ENCODE peak calls at places on chromosome 2, in seven cellular contexts. One of them, this sample, is unnamed.

GRCh38 chr2:192126912-192127311 is 67.8 kb downstream of the TMEFF2 start:
- DNase-seq in activated naive CD4-positive, alpha-beta T cell: no peak
- DNase-seq in dermis blood vessel endothelial cell: no peak
- DNase-seq in cardiac fibroblast: no peak
- DNase-seq in mucosa of gallbladder: no peak
- DNase-seq in OCI-LY7: no peak
- DNase-seq in caudate nucleus: no peak
- DNase-seq in this sample: no peak

GRCh38 chr2:105256431-105257047 is 15.0 kb downstream of the GPR45 start:
- DNase-seq in activated naive CD4-positive, alpha-beta T cell: no peak
- DNase-seq in mucosa of gallbladder: no peak
- DNase-seq in caudate nucleus: no peak
- DNase-seq in dermis blood vessel endothelial cell: no peak
- DNase-seq in OCI-LY7: no peak
- DNase-seq in cardiac fibroblast: no peak
- DNase-seq in this sample: no peak

GRCh38 chr2:268323-268722 is 3.6 kb downstream of the ACP1 start:
- DNase-seq in activated naive CD4-positive, alpha-beta T cell: no peak
- DNase-seq in OCI-LY7: no peak
- DNase-seq in dermis blood vessel endothelial cell: no peak
- DNase-seq in cardiac fibroblast: no peak
- DNase-seq in caudate nucleus: no peak
- DNase-seq in mucosa of gallbladder: no peak
- DNase-seq in this sample: no peak

GRCh38 chr2:45612741-45613140 is 1.7 kb upstream of the SRBD1 start:
- DNase-seq in cardiac fibroblast: peak
- DNase-seq in caudate nucleus: no peak
- DNase-seq in mucosa of gallbladder: no peak
- DNase-seq in OCI-LY7: no peak
- DNase-seq in dermis blood vessel endothelial cell: no peak
- DNase-seq in activated naive CD4-positive, alpha-beta T cell: no peak
- DNase-seq in this sample: no peak

GRCh38 chr2:15432642-15433261 is 128.4 kb downstream of the NBAS start:
- DNase-seq in OCI-LY7: no peak
- DNase-seq in cardiac fibroblast: no peak
- DNase-seq in activated naive CD4-positive, alpha-beta T cell: no peak
- DNase-seq in caudate nucleus: no peak
- DNase-seq in dermis blood vessel endothelial cell: no peak
- DNase-seq in mucosa of gallbladder: no peak
- DNase-seq in this sample: no peak

GRCh38 chr2:228602277-228602676 is 420.8 kb upstream of the SPHKAP start:
- DNase-seq in activated naive CD4-positive, alpha-beta T cell: no peak
- DNase-seq in cardiac fibroblast: no peak
- DNase-seq in caudate nucleus: no peak
- DNase-seq in mucosa of gallbladder: no peak
- DNase-seq in OCI-LY7: no peak
- DNase-seq in dermis blood vessel endothelial cell: no peak
- DNase-seq in this sample: no peak

GRCh38 chr2:150051004-150051403 is 436.5 kb downstream of the RND3 start:
- DNase-seq in activated naive CD4-positive, alpha-beta T cell: no peak
- DNase-seq in OCI-LY7: no peak
- DNase-seq in cardiac fibroblast: no peak
- DNase-seq in dermis blood vessel endothelial cell: no peak
- DNase-seq in caudate nucleus: no peak
- DNase-seq in mucosa of gallbladder: no peak
- DNase-seq in this sample: no peak

GRCh38 chr2:44244135-44244871 is 31.0 kb upstream of the SLC3A1 start:
- DNase-seq in cardiac fibroblast: peak
- DNase-seq in OCI-LY7: peak
- DNase-seq in mucosa of gallbladder: peak
- DNase-seq in dermis blood vessel endothelial cell: peak
- DNase-seq in caudate nucleus: peak
- DNase-seq in activated naive CD4-positive, alpha-beta T cell: peak
- DNase-seq in this sample: no peak

GRCh38 chr2:71605173-71605641 is 151.8 kb downstream of the DYSF start:
- DNase-seq in mucosa of gallbladder: no peak
- DNase-seq in dermis blood vessel endothelial cell: peak
- DNase-seq in activated naive CD4-positive, alpha-beta T cell: no peak
- DNase-seq in cardiac fibroblast: peak
- DNase-seq in caudate nucleus: no peak
- DNase-seq in OCI-LY7: no peak
- DNase-seq in this sample: no peak

GRCh38 chr2:147485210-147485851 is 359.5 kb upstream of the ACVR2A start:
- DNase-seq in activated naive CD4-positive, alpha-beta T cell: no peak
- DNase-seq in dermis blood vessel endothelial cell: no peak
- DNase-seq in mucosa of gallbladder: no peak
- DNase-seq in OCI-LY7: no peak
- DNase-seq in cardiac fibroblast: no peak
- DNase-seq in caudate nucleus: no peak
- DNase-seq in this sample: no peak

GRCh38 chr2:112646102-112646719 is 472 bp downstream of the SLC20A1 start:
- DNase-seq in dermis blood vessel endothelial cell: peak
- DNase-seq in activated naive CD4-positive, alpha-beta T cell: peak
- DNase-seq in caudate nucleus: no peak
- DNase-seq in OCI-LY7: peak
- DNase-seq in cardiac fibroblast: no peak
- DNase-seq in mucosa of gallbladder: no peak
- DNase-seq in this sample: no peak

GRCh38 chr2:106193491-106193976 is 567 bp downstream of the UXS1 start:
- DNase-seq in mucosa of gallbladder: peak
- DNase-seq in caudate nucleus: peak
- DNase-seq in cardiac fibroblast: no peak
- DNase-seq in activated naive CD4-positive, alpha-beta T cell: peak
- DNase-seq in dermis blood vessel endothelial cell: peak
- DNase-seq in OCI-LY7: peak
- DNase-seq in this sample: no peak

GRCh38 chr2:65265090-65266045 is 37.7 kb downstream of the ACTR2 start:
- DNase-seq in activated naive CD4-positive, alpha-beta T cell: no peak
- DNase-seq in OCI-LY7: peak
- DNase-seq in caudate nucleus: peak
- DNase-seq in mucosa of gallbladder: peak
- DNase-seq in cardiac fibroblast: peak
- DNase-seq in dermis blood vessel endothelial cell: peak
- DNase-seq in this sample: no peak

GRCh38 chr2:119028327-119029174 is 86.6 kb downstream of the MARCO start:
- DNase-seq in dermis blood vessel endothelial cell: peak
- DNase-seq in caudate nucleus: no peak
- DNase-seq in mucosa of gallbladder: peak
- DNase-seq in OCI-LY7: peak
- DNase-seq in activated naive CD4-positive, alpha-beta T cell: no peak
- DNase-seq in cardiac fibroblast: peak
- DNase-seq in this sample: no peak

GRCh38 chr2:64604929-64605550 is 48.7 kb downstream of the SERTAD2 start:
- DNase-seq in mucosa of gallbladder: no peak
- DNase-seq in cardiac fibroblast: peak
- DNase-seq in caudate nucleus: no peak
- DNase-seq in dermis blood vessel endothelial cell: no peak
- DNase-seq in OCI-LY7: no peak
- DNase-seq in activated naive CD4-positive, alpha-beta T cell: no peak
- DNase-seq in this sample: no peak

GRCh38 chr2:217706513-217706912 is 296.3 kb downstream of the TNS1 start:
- DNase-seq in activated naive CD4-positive, alpha-beta T cell: no peak
- DNase-seq in caudate nucleus: no peak
- DNase-seq in OCI-LY7: no peak
- DNase-seq in dermis blood vessel endothelial cell: no peak
- DNase-seq in cardiac fibroblast: no peak
- DNase-seq in mucosa of gallbladder: no peak
- DNase-seq in this sample: no peak

GRCh38 chr2:172230783-172231446 is 128.2 kb upstream of the DLX2 start:
- DNase-seq in OCI-LY7: no peak
- DNase-seq in caudate nucleus: no peak
- DNase-seq in dermis blood vessel endothelial cell: no peak
- DNase-seq in cardiac fibroblast: no peak
- DNase-seq in activated naive CD4-positive, alpha-beta T cell: no peak
- DNase-seq in mucosa of gallbladder: no peak
- DNase-seq in this sample: no peak

GRCh38 chr2:19549821-19550220 is 191.4 kb upstream of the OSR1 start:
- DNase-seq in caudate nucleus: no peak
- DNase-seq in mucosa of gallbladder: no peak
- DNase-seq in OCI-LY7: no peak
- DNase-seq in cardiac fibroblast: no peak
- DNase-seq in activated naive CD4-positive, alpha-beta T cell: no peak
- DNase-seq in dermis blood vessel endothelial cell: no peak
- DNase-seq in this sample: no peak

GRCh38 chr2:101230541-101230993 is 22.1 kb upstream of the CNOT11 start:
- DNase-seq in activated naive CD4-positive, alpha-beta T cell: no peak
- DNase-seq in mucosa of gallbladder: no peak
- DNase-seq in OCI-LY7: no peak
- DNase-seq in cardiac fibroblast: no peak
- DNase-seq in dermis blood vessel endothelial cell: no peak
- DNase-seq in caudate nucleus: no peak
- DNase-seq in this sample: no peak

GRCh38 chr2:199136681-199137080 is 321.1 kb downstream of the SATB2 start:
- DNase-seq in caudate nucleus: peak
- DNase-seq in OCI-LY7: no peak
- DNase-seq in dermis blood vessel endothelial cell: no peak
- DNase-seq in activated naive CD4-positive, alpha-beta T cell: no peak
- DNase-seq in mucosa of gallbladder: no peak
- DNase-seq in cardiac fibroblast: peak
- DNase-seq in this sample: no peak

GRCh38 chr2:36352024-36352398 is 3.6 kb upstream of the CRIM1 start:
- DNase-seq in activated naive CD4-positive, alpha-beta T cell: no peak
- DNase-seq in dermis blood vessel endothelial cell: peak
- DNase-seq in mucosa of gallbladder: no peak
- DNase-seq in cardiac fibroblast: peak
- DNase-seq in OCI-LY7: peak
- DNase-seq in caudate nucleus: no peak
- DNase-seq in this sample: no peak

GRCh38 chr2:23711979-23712755 is 214.8 kb downstream of the ATAD2B start:
- DNase-seq in OCI-LY7: no peak
- DNase-seq in activated naive CD4-positive, alpha-beta T cell: no peak
- DNase-seq in mucosa of gallbladder: no peak
- DNase-seq in caudate nucleus: no peak
- DNase-seq in cardiac fibroblast: peak
- DNase-seq in dermis blood vessel endothelial cell: no peak
- DNase-seq in this sample: no peak

GRCh38 chr2:199070550-199070949 is 387.2 kb downstream of the SATB2 start:
- DNase-seq in cardiac fibroblast: no peak
- DNase-seq in caudate nucleus: no peak
- DNase-seq in mucosa of gallbladder: no peak
- DNase-seq in OCI-LY7: no peak
- DNase-seq in activated naive CD4-positive, alpha-beta T cell: no peak
- DNase-seq in dermis blood vessel endothelial cell: no peak
- DNase-seq in this sample: no peak

GRCh38 chr2:98388601-98389247 is 42.5 kb downstream of the CNGA3 start:
- DNase-seq in caudate nucleus: no peak
- DNase-seq in activated naive CD4-positive, alpha-beta T cell: no peak
- DNase-seq in dermis blood vessel endothelial cell: no peak
- DNase-seq in mucosa of gallbladder: no peak
- DNase-seq in OCI-LY7: no peak
- DNase-seq in cardiac fibroblast: no peak
- DNase-seq in this sample: no peak

GRCh38 chr2:216339456-216340279 is 32.6 kb downstream of the MARCHF4 start:
- DNase-seq in OCI-LY7: no peak
- DNase-seq in activated naive CD4-positive, alpha-beta T cell: no peak
- DNase-seq in cardiac fibroblast: peak
- DNase-seq in caudate nucleus: no peak
- DNase-seq in dermis blood vessel endothelial cell: peak
- DNase-seq in mucosa of gallbladder: peak
- DNase-seq in this sample: no peak

GRCh38 chr2:152558174-152559091 is 158.8 kb downstream of the PRPF40A start:
- DNase-seq in mucosa of gallbladder: no peak
- DNase-seq in dermis blood vessel endothelial cell: no peak
- DNase-seq in OCI-LY7: no peak
- DNase-seq in caudate nucleus: no peak
- DNase-seq in activated naive CD4-positive, alpha-beta T cell: no peak
- DNase-seq in cardiac fibroblast: peak
- DNase-seq in this sample: no peak

GRCh38 chr2:160054984-160055725 is 7.3 kb downstream of the PLA2R1 start:
- DNase-seq in OCI-LY7: no peak
- DNase-seq in dermis blood vessel endothelial cell: no peak
- DNase-seq in mucosa of gallbladder: no peak
- DNase-seq in caudate nucleus: no peak
- DNase-seq in activated naive CD4-positive, alpha-beta T cell: no peak
- DNase-seq in cardiac fibroblast: peak
- DNase-seq in this sample: no peak

GRCh38 chr2:129443235-129443884 is 536.1 kb upstream of the RAB6C start:
- DNase-seq in dermis blood vessel endothelial cell: no peak
- DNase-seq in mucosa of gallbladder: no peak
- DNase-seq in activated naive CD4-positive, alpha-beta T cell: no peak
- DNase-seq in cardiac fibroblast: no peak
- DNase-seq in OCI-LY7: peak
- DNase-seq in caudate nucleus: peak
- DNase-seq in this sample: no peak

GRCh38 chr2:26521054-26521912 is 43.4 kb upstream of the OTOF start:
- DNase-seq in caudate nucleus: peak
- DNase-seq in mucosa of gallbladder: no peak
- DNase-seq in activated naive CD4-positive, alpha-beta T cell: no peak
- DNase-seq in dermis blood vessel endothelial cell: peak
- DNase-seq in OCI-LY7: peak
- DNase-seq in cardiac fibroblast: peak
- DNase-seq in this sample: no peak

GRCh38 chr2:232512557-232512956 is 7.6 kb upstream of the PRSS56 start:
- DNase-seq in activated naive CD4-positive, alpha-beta T cell: no peak
- DNase-seq in cardiac fibroblast: no peak
- DNase-seq in dermis blood vessel endothelial cell: no peak
- DNase-seq in mucosa of gallbladder: no peak
- DNase-seq in OCI-LY7: no peak
- DNase-seq in caudate nucleus: no peak
- DNase-seq in this sample: no peak